ENCODE peak calls at places on chromosomes 3 and 15, in five cellular contexts. U is germinal center; C is stimulated activated CD8-positive, alpha-beta memory T cell treated with anti-CD3 and anti-CD28 coated beads, Interleukin-15, amount 100 ng/mL, for 1 hour; A is body of pancreas; E is right cardiac atrium. N is an unnamed sample.

GRCh38 chr3:195154793-195155535 is 116.0 kb downstream of the XXYLT1 start:
- DNase-seq in U (peak; percentile 55), C (no peak), A (peak; percentile 76), E (peak; percentile 95), N (peak; percentile 90)

GRCh38 chr3:126261037-126261436 is 80.7 kb upstream of the ALDH1L1 start:
- DNase-seq in U (no peak), C (no peak), A (peak; percentile 50), E (peak; percentile 82), N (peak; percentile 67)

GRCh38 chr15:59918994-59919951 is 84.8 kb upstream of the FOXB1 start:
- DNase-seq in U (no peak), C (no peak), A (no peak), E (no peak), N (no peak)

GRCh38 chr3:45778761-45779201 is 17.6 kb downstream of the SLC6A20 start:
- DNase-seq in U (no peak), C (no peak), A (no peak), E (no peak), N (no peak)

GRCh38 chr3:47009225-47010049 is 30.0 kb downstream of the NBEAL2 start:
- DNase-seq in U (peak; percentile 96), C (peak; percentile 44), A (peak; percentile 85), E (peak; percentile 97), N (peak; percentile 88)

GRCh38 chr15:88324241-88325065 is 67.9 kb upstream of the NTRK3 start:
- DNase-seq in U (no peak), C (no peak), A (no peak), E (no peak), N (no peak)

GRCh38 chr15:31325432-31325975 is 1.1 kb upstream of the KLF13 start:
- DNase-seq in U (peak; percentile 61), C (no peak), A (peak; percentile 70), E (peak; percentile 94), N (no peak)

GRCh38 chr15:45892182-45892581 is 257.4 kb downstream of the SQOR start:
- DNase-seq in U (no peak), C (no peak), A (no peak), E (no peak), N (no peak)

GRCh38 chr3:172582712-172583111 is 59.5 kb upstream of the TNFSF10 start:
- DNase-seq in U (no peak), C (no peak), A (no peak), E (no peak), N (no peak)

GRCh38 chr3:171672124-171672523 is 138.2 kb downstream of the PLD1 start:
- DNase-seq in U (no peak), C (no peak), A (no peak), E (no peak), N (no peak)

GRCh38 chr15:91055548-91056331 is 33.3 kb upstream of the VPS33B start:
- DNase-seq in U (peak; percentile 51), C (no peak), A (peak; percentile 67), E (peak; percentile 56), N (peak; percentile 61)

GRCh38 chr3:9193633-9194032 is 55.8 kb downstream of the SRGAP3 start:
- DNase-seq in U (no peak), C (no peak), A (no peak), E (no peak), N (no peak)

GRCh38 chr15:62909257-62909656 is 133.3 kb upstream of the TPM1 start:
- DNase-seq in U (no peak), C (no peak), A (no peak), E (no peak), N (no peak)

GRCh38 chr3:45904931-45905330 is 18.6 kb downstream of the CCR9 start:
- DNase-seq in U (no peak), C (no peak), A (no peak), E (no peak), N (no peak)